ENCODE peak calls at places on chromosome 21, in eight cellular contexts. I is NCI-H1930; G is GM19239; U is stimulated activated CD8-positive, alpha-beta memory T cell treated with anti-CD3 and anti-CD28 coated beads, Interleukin-15, amount 100 ng/mL, for 24 hours; B is LHCN-M2; H is naive B cell; N is NCI-H1417 treated with DMSO at 0.1 percent for 48 hours; M is GF-D8. S is an unnamed sample.
A peak's percentile ranks its signal among the peaks of the same experiment; 100 is the strongest.

GRCh38 chr21:45018131-45019075 is 56.0 kb upstream of the ADARB1 start:
- DNase-seq in I (no peak), B (no peak), M (no peak), N (no peak), H (no peak), U (no peak), G (no peak), S (no peak)

GRCh38 chr21:43271452-43272020 is 102.7 kb downstream of the CRYAA start:
- DNase-seq in I (no peak), B (no peak), U (no peak), G (no peak), H (no peak), M (no peak), N (no peak), S (no peak)

GRCh38 chr21:43193651-43194302 is 25.0 kb downstream of the CRYAA start:
- DNase-seq in I (no peak), N (no peak), U (no peak), M (no peak), G (no peak), B (peak; percentile 94), H (no peak), S (peak; percentile 63)

GRCh38 chr21:35006771-35007170 is 42.3 kb downstream of the RUNX1 start:
- DNase-seq in U (no peak), I (no peak), N (no peak), G (no peak), H (no peak), M (no peak), B (no peak), S (no peak)

GRCh38 chr21:17925000-17925610 is 105.9 kb upstream of the C21orf91 start:
- DNase-seq in H (peak; percentile 35), B (peak; percentile 44), I (no peak), U (no peak), N (peak; percentile 44), G (peak; percentile 48), M (no peak), S (no peak)

GRCh38 chr21:46431884-46432488 is 26.7 kb upstream of the DIP2A start:
- DNase-seq in B (no peak), M (no peak), N (no peak), G (no peak), U (no peak), H (no peak), I (no peak), S (no peak)

GRCh38 chr21:38773108-38774061 is 32.3 kb upstream of the ETS2 start:
- DNase-seq in H (no peak), N (no peak), I (no peak), M (no peak), U (no peak), G (no peak), B (peak; percentile 96), S (peak; percentile 92)

GRCh38 chr21:42865361-42866160 is 13.8 kb downstream of the WDR4 start:
- DNase-seq in N (no peak), M (no peak), U (no peak), G (no peak), I (no peak), H (no peak), B (no peak), S (no peak)

GRCh38 chr21:33985117-33986050 is 69.8 kb upstream of the ATP5PO start:
- DNase-seq in G (no peak), M (no peak), H (no peak), I (no peak), B (no peak), N (no peak), U (no peak), S (no peak)

GRCh38 chr21:45228171-45228641 is 59.5 kb downstream of the POFUT2 start:
- DNase-seq in U (peak; percentile 38), B (peak; percentile 96), H (no peak), I (no peak), N (no peak), G (no peak), M (no peak), S (peak; percentile 63)

GRCh38 chr21:38460171-38460742 is 38.0 kb downstream of the ERG start:
- DNase-seq in M (no peak), U (no peak), H (no peak), B (no peak), G (no peak), I (no peak), N (no peak), S (peak; percentile 83)

GRCh38 chr21:37374026-37374425 is 7.5 kb downstream of the DYRK1A start:
- DNase-seq in I (no peak), H (no peak), U (no peak), B (peak; percentile 70), N (no peak), M (no peak), G (no peak), S (peak; percentile 54)

GRCh38 chr21:28144653-28145052 is 848.0 kb downstream of the LTN1 start:
- DNase-seq in M (no peak), U (no peak), N (no peak), H (no peak), B (no peak), G (no peak), I (no peak), S (no peak)

GRCh38 chr21:25139390-25139789 is 467.9 kb downstream of the MRPL39 start:
- DNase-seq in H (no peak), N (no peak), G (no peak), B (no peak), M (no peak), U (no peak), I (no peak), S (no peak)

GRCh38 chr21:46080171-46081021 is 17.5 kb upstream of the COL6A2 start:
- DNase-seq in H (no peak), M (no peak), G (no peak), B (no peak), I (no peak), N (no peak), U (no peak), S (no peak)

GRCh38 chr21:28263974-28264373 is 728.7 kb downstream of the LTN1 start:
- DNase-seq in N (no peak), B (no peak), U (no peak), G (no peak), H (no peak), I (no peak), M (no peak), S (no peak)

GRCh38 chr21:34834852-34835501 is 166.2 kb downstream of the CLIC6 start:
- DNase-seq in N (no peak), G (no peak), U (no peak), I (no peak), B (no peak), M (peak; percentile 14), H (no peak), S (no peak)

GRCh38 chr21:15060776-15061175 is 4.0 kb downstream of the NRIP1 start:
- DNase-seq in H (no peak), B (no peak), I (no peak), G (no peak), U (no peak), N (no peak), M (no peak), S (no peak)

GRCh38 chr21:27464643-27465042 is 497.8 kb upstream of the ADAMTS5 start:
- DNase-seq in M (no peak), B (no peak), I (no peak), G (no peak), H (no peak), U (no peak), N (no peak), S (peak; percentile 10)

GRCh38 chr21:41802684-41803083 is 35.8 kb upstream of the RIPK4 start:
- DNase-seq in H (no peak), M (no peak), I (no peak), U (no peak), N (no peak), B (no peak), G (no peak), S (no peak)

GRCh38 chr21:41358193-41359166 is 3.3 kb upstream of the MX2 start:
- DNase-seq in B (no peak), I (no peak), M (no peak), U (no peak), N (no peak), G (no peak), H (no peak), S (no peak)

GRCh38 chr21:42513985-42514882 is 582 bp downstream of the SLC37A1 start:
- DNase-seq in M (no peak), N (no peak), U (no peak), B (no peak), H (peak; percentile 73), G (no peak), I (no peak), S (no peak)

GRCh38 chr21:38404134-38404533 is 94.1 kb downstream of the ERG start:
- DNase-seq in H (no peak), N (no peak), G (no peak), M (no peak), I (no peak), U (no peak), B (no peak), S (no peak)

GRCh38 chr21:43634618-43635017 is 24.7 kb downstream of the HSF2BP start:
- DNase-seq in I (no peak), B (peak; percentile 76), G (no peak), M (no peak), N (no peak), U (no peak), H (no peak), S (no peak)

GRCh38 chr21:34364921-34365320 is 1.1 kb downstream of the KCNE2 start:
- DNase-seq in G (no peak), H (no peak), I (no peak), U (no peak), M (no peak), B (no peak), N (no peak), S (no peak)

GRCh38 chr21:45306453-45306831 is 18.7 kb upstream of the POFUT2 start:
- DNase-seq in M (no peak), G (no peak), N (no peak), I (no peak), B (no peak), H (no peak), U (no peak), S (no peak)

GRCh38 chr21:15735409-15735808 is 5.6 kb downstream of the USP25 start:
- DNase-seq in B (no peak), N (no peak), M (no peak), G (no peak), I (no peak), U (no peak), H (no peak), S (no peak)